ENCODE peak calls at places on chromosomes 11 and 22, in six cellular contexts. One of them, this sample, is unnamed.

GRCh38 chr11:30431127-30431814 is 108.4 kb downstream of the ARL14EP start:
- DNase-seq in stimulated activated CD8-positive, alpha-beta memory T cell treated with anti-CD3 and anti-CD28 coated beads, Interleukin-4, amount 100 ng/mL, for 4 hours: no peak
- DNase-seq in globus pallidus: no peak
- DNase-seq in activated CD4-positive, CD25-positive, alpha-beta regulatory T cell: no peak
- DNase-seq in NCI-H446: no peak
- DNase-seq in spleen: no peak
- DNase-seq in this sample: no peak

GRCh38 chr11:7600205-7600775 is 73.0 kb downstream of the CYB5R2 start:
- DNase-seq in spleen: no peak
- DNase-seq in globus pallidus: peak; percentile 85
- DNase-seq in NCI-H446: no peak
- DNase-seq in activated CD4-positive, CD25-positive, alpha-beta regulatory T cell: no peak
- DNase-seq in stimulated activated CD8-positive, alpha-beta memory T cell treated with anti-CD3 and anti-CD28 coated beads, Interleukin-4, amount 100 ng/mL, for 4 hours: no peak
- DNase-seq in this sample: peak; percentile 88

GRCh38 chr11:119315139-119316016 is 1.6 kb downstream of the MCAM start:
- DNase-seq in stimulated activated CD8-positive, alpha-beta memory T cell treated with anti-CD3 and anti-CD28 coated beads, Interleukin-4, amount 100 ng/mL, for 4 hours: peak; percentile 36
- DNase-seq in spleen: peak; percentile 87
- DNase-seq in activated CD4-positive, CD25-positive, alpha-beta regulatory T cell: peak; percentile 37
- DNase-seq in NCI-H446: no peak
- DNase-seq in globus pallidus: peak; percentile 84
- DNase-seq in this sample: peak; percentile 63

GRCh38 chr11:118051136-118051610 is 25.7 kb upstream of the TMPRSS4 start:
- DNase-seq in NCI-H446: no peak
- DNase-seq in activated CD4-positive, CD25-positive, alpha-beta regulatory T cell: no peak
- DNase-seq in stimulated activated CD8-positive, alpha-beta memory T cell treated with anti-CD3 and anti-CD28 coated beads, Interleukin-4, amount 100 ng/mL, for 4 hours: no peak
- DNase-seq in globus pallidus: no peak
- DNase-seq in spleen: no peak
- DNase-seq in this sample: no peak

GRCh38 chr11:128497057-128497957 is 90.1 kb downstream of the ETS1 start:
- DNase-seq in globus pallidus: no peak
- DNase-seq in NCI-H446: no peak
- DNase-seq in activated CD4-positive, CD25-positive, alpha-beta regulatory T cell: no peak
- DNase-seq in stimulated activated CD8-positive, alpha-beta memory T cell treated with anti-CD3 and anti-CD28 coated beads, Interleukin-4, amount 100 ng/mL, for 4 hours: no peak
- DNase-seq in spleen: no peak
- DNase-seq in this sample: peak; percentile 99

GRCh38 chr11:128667873-128668272 is 26.0 kb upstream of the FLI1 start:
- DNase-seq in stimulated activated CD8-positive, alpha-beta memory T cell treated with anti-CD3 and anti-CD28 coated beads, Interleukin-4, amount 100 ng/mL, for 4 hours: no peak
- DNase-seq in spleen: no peak
- DNase-seq in activated CD4-positive, CD25-positive, alpha-beta regulatory T cell: no peak
- DNase-seq in NCI-H446: no peak
- DNase-seq in globus pallidus: no peak
- DNase-seq in this sample: peak; percentile 47

GRCh38 chr11:2789791-2790580 is 90.2 kb upstream of the KCNQ1OT1 start:
- DNase-seq in spleen: no peak
- DNase-seq in stimulated activated CD8-positive, alpha-beta memory T cell treated with anti-CD3 and anti-CD28 coated beads, Interleukin-4, amount 100 ng/mL, for 4 hours: no peak
- DNase-seq in globus pallidus: no peak
- DNase-seq in NCI-H446: no peak
- DNase-seq in activated CD4-positive, CD25-positive, alpha-beta regulatory T cell: no peak
- DNase-seq in this sample: no peak

GRCh38 chr11:43135966-43136534 is 175.7 kb upstream of the API5 start:
- DNase-seq in stimulated activated CD8-positive, alpha-beta memory T cell treated with anti-CD3 and anti-CD28 coated beads, Interleukin-4, amount 100 ng/mL, for 4 hours: no peak
- DNase-seq in globus pallidus: no peak
- DNase-seq in NCI-H446: no peak
- DNase-seq in activated CD4-positive, CD25-positive, alpha-beta regulatory T cell: no peak
- DNase-seq in spleen: no peak
- DNase-seq in this sample: peak; percentile 46

GRCh38 chr11:105923814-105924213 is 98.2 kb downstream of the MSANTD4 start:
- DNase-seq in spleen: no peak
- DNase-seq in globus pallidus: peak; percentile 50
- DNase-seq in NCI-H446: peak; percentile 59
- DNase-seq in activated CD4-positive, CD25-positive, alpha-beta regulatory T cell: no peak
- DNase-seq in stimulated activated CD8-positive, alpha-beta memory T cell treated with anti-CD3 and anti-CD28 coated beads, Interleukin-4, amount 100 ng/mL, for 4 hours: no peak
- DNase-seq in this sample: peak; percentile 35

GRCh38 chr22:19483481-19484244 is 3.9 kb downstream of the CDC45 start:
- DNase-seq in globus pallidus: no peak
- DNase-seq in stimulated activated CD8-positive, alpha-beta memory T cell treated with anti-CD3 and anti-CD28 coated beads, Interleukin-4, amount 100 ng/mL, for 4 hours: no peak
- DNase-seq in spleen: no peak
- DNase-seq in NCI-H446: no peak
- DNase-seq in activated CD4-positive, CD25-positive, alpha-beta regulatory T cell: no peak
- DNase-seq in this sample: no peak

GRCh38 chr11:79400717-79401330 is 40.0 kb downstream of the TENM4 start:
- DNase-seq in globus pallidus: no peak
- DNase-seq in spleen: no peak
- DNase-seq in NCI-H446: no peak
- DNase-seq in stimulated activated CD8-positive, alpha-beta memory T cell treated with anti-CD3 and anti-CD28 coated beads, Interleukin-4, amount 100 ng/mL, for 4 hours: no peak
- DNase-seq in activated CD4-positive, CD25-positive, alpha-beta regulatory T cell: no peak
- DNase-seq in this sample: peak; percentile 60

GRCh38 chr22:42770941-42771647 is 50.4 kb upstream of the A4GALT start:
- DNase-seq in spleen: no peak
- DNase-seq in stimulated activated CD8-positive, alpha-beta memory T cell treated with anti-CD3 and anti-CD28 coated beads, Interleukin-4, amount 100 ng/mL, for 4 hours: no peak
- DNase-seq in activated CD4-positive, CD25-positive, alpha-beta regulatory T cell: no peak
- DNase-seq in NCI-H446: no peak
- DNase-seq in globus pallidus: no peak
- DNase-seq in this sample: no peak

GRCh38 chr22:49962751-49963646 is 2.4 kb downstream of the PIM3 start:
- DNase-seq in spleen: peak; percentile 87
- DNase-seq in NCI-H446: no peak
- DNase-seq in globus pallidus: no peak
- DNase-seq in activated CD4-positive, CD25-positive, alpha-beta regulatory T cell: no peak
- DNase-seq in stimulated activated CD8-positive, alpha-beta memory T cell treated with anti-CD3 and anti-CD28 coated beads, Interleukin-4, amount 100 ng/mL, for 4 hours: no peak
- DNase-seq in this sample: no peak

GRCh38 chr11:113001709-113002108 is 40.5 kb downstream of the NCAM1 start:
- DNase-seq in spleen: no peak
- DNase-seq in stimulated activated CD8-positive, alpha-beta memory T cell treated with anti-CD3 and anti-CD28 coated beads, Interleukin-4, amount 100 ng/mL, for 4 hours: no peak
- DNase-seq in NCI-H446: peak; percentile 82
- DNase-seq in activated CD4-positive, CD25-positive, alpha-beta regulatory T cell: no peak
- DNase-seq in globus pallidus: no peak
- DNase-seq in this sample: no peak

GRCh38 chr11:33266418-33267215 is 9.4 kb downstream of the HIPK3 start:
- DNase-seq in spleen: no peak
- DNase-seq in globus pallidus: no peak
- DNase-seq in activated CD4-positive, CD25-positive, alpha-beta regulatory T cell: no peak
- DNase-seq in stimulated activated CD8-positive, alpha-beta memory T cell treated with anti-CD3 and anti-CD28 coated beads, Interleukin-4, amount 100 ng/mL, for 4 hours: no peak
- DNase-seq in NCI-H446: no peak
- DNase-seq in this sample: peak; percentile 93

GRCh38 chr11:131914299-131914902 is 544.0 kb downstream of the NTM start:
- DNase-seq in activated CD4-positive, CD25-positive, alpha-beta regulatory T cell: no peak
- DNase-seq in NCI-H446: no peak
- DNase-seq in globus pallidus: no peak
- DNase-seq in spleen: no peak
- DNase-seq in stimulated activated CD8-positive, alpha-beta memory T cell treated with anti-CD3 and anti-CD28 coated beads, Interleukin-4, amount 100 ng/mL, for 4 hours: no peak
- DNase-seq in this sample: no peak

GRCh38 chr11:123218451-123218850 is 23.4 kb upstream of the CLMP start:
- DNase-seq in globus pallidus: no peak
- DNase-seq in activated CD4-positive, CD25-positive, alpha-beta regulatory T cell: no peak
- DNase-seq in NCI-H446: no peak
- DNase-seq in stimulated activated CD8-positive, alpha-beta memory T cell treated with anti-CD3 and anti-CD28 coated beads, Interleukin-4, amount 100 ng/mL, for 4 hours: no peak
- DNase-seq in spleen: no peak
- DNase-seq in this sample: peak; percentile 77

GRCh38 chr11:108115495-108116140 is 5.7 kb upstream of the ACAT1 start:
- DNase-seq in activated CD4-positive, CD25-positive, alpha-beta regulatory T cell: no peak
- DNase-seq in spleen: no peak
- DNase-seq in stimulated activated CD8-positive, alpha-beta memory T cell treated with anti-CD3 and anti-CD28 coated beads, Interleukin-4, amount 100 ng/mL, for 4 hours: no peak
- DNase-seq in globus pallidus: peak; percentile 86
- DNase-seq in NCI-H446: peak; percentile 97
- DNase-seq in this sample: peak; percentile 93

GRCh38 chr11:10758959-10759358 is 7.9 kb downstream of the CTR9 start:
- DNase-seq in NCI-H446: no peak
- DNase-seq in globus pallidus: no peak
- DNase-seq in stimulated activated CD8-positive, alpha-beta memory T cell treated with anti-CD3 and anti-CD28 coated beads, Interleukin-4, amount 100 ng/mL, for 4 hours: no peak
- DNase-seq in spleen: no peak
- DNase-seq in activated CD4-positive, CD25-positive, alpha-beta regulatory T cell: no peak
- DNase-seq in this sample: no peak

GRCh38 chr11:86039094-86039493 is 29.8 kb downstream of the PICALM start:
- DNase-seq in spleen: no peak
- DNase-seq in globus pallidus: no peak
- DNase-seq in activated CD4-positive, CD25-positive, alpha-beta regulatory T cell: no peak
- DNase-seq in stimulated activated CD8-positive, alpha-beta memory T cell treated with anti-CD3 and anti-CD28 coated beads, Interleukin-4, amount 100 ng/mL, for 4 hours: no peak
- DNase-seq in NCI-H446: no peak
- DNase-seq in this sample: no peak

GRCh38 chr11:113349528-113349927 is 35.1 kb downstream of the TTC12 start:
- DNase-seq in spleen: no peak
- DNase-seq in globus pallidus: no peak
- DNase-seq in NCI-H446: no peak
- DNase-seq in stimulated activated CD8-positive, alpha-beta memory T cell treated with anti-CD3 and anti-CD28 coated beads, Interleukin-4, amount 100 ng/mL, for 4 hours: no peak
- DNase-seq in activated CD4-positive, CD25-positive, alpha-beta regulatory T cell: no peak
- DNase-seq in this sample: no peak

GRCh38 chr11:128615076-128615475 is 27.7 kb upstream of the ETS1 start:
- DNase-seq in spleen: no peak
- DNase-seq in activated CD4-positive, CD25-positive, alpha-beta regulatory T cell: no peak
- DNase-seq in stimulated activated CD8-positive, alpha-beta memory T cell treated with anti-CD3 and anti-CD28 coated beads, Interleukin-4, amount 100 ng/mL, for 4 hours: no peak
- DNase-seq in globus pallidus: no peak
- DNase-seq in NCI-H446: no peak
- DNase-seq in this sample: no peak

GRCh38 chr11:111633756-111634362 is 31.6 kb downstream of the SIK2 start:
- DNase-seq in stimulated activated CD8-positive, alpha-beta memory T cell treated with anti-CD3 and anti-CD28 coated beads, Interleukin-4, amount 100 ng/mL, for 4 hours: no peak
- DNase-seq in NCI-H446: no peak
- DNase-seq in globus pallidus: no peak
- DNase-seq in spleen: no peak
- DNase-seq in activated CD4-positive, CD25-positive, alpha-beta regulatory T cell: no peak
- DNase-seq in this sample: peak; percentile 85

GRCh38 chr11:27208846-27209245 is 154.2 kb downstream of the CCDC34 start:
- DNase-seq in activated CD4-positive, CD25-positive, alpha-beta regulatory T cell: no peak
- DNase-seq in globus pallidus: no peak
- DNase-seq in spleen: no peak
- DNase-seq in NCI-H446: no peak
- DNase-seq in stimulated activated CD8-positive, alpha-beta memory T cell treated with anti-CD3 and anti-CD28 coated beads, Interleukin-4, amount 100 ng/mL, for 4 hours: no peak
- DNase-seq in this sample: peak; percentile 24

GRCh38 chr11:112227002-112227401 is 774 bp downstream of the PTS start:
- DNase-seq in globus pallidus: peak; percentile 37
- DNase-seq in NCI-H446: no peak
- DNase-seq in stimulated activated CD8-positive, alpha-beta memory T cell treated with anti-CD3 and anti-CD28 coated beads, Interleukin-4, amount 100 ng/mL, for 4 hours: no peak
- DNase-seq in spleen: no peak
- DNase-seq in activated CD4-positive, CD25-positive, alpha-beta regulatory T cell: no peak
- DNase-seq in this sample: peak; percentile 30

GRCh38 chr11:15670520-15671070 is 555.9 kb downstream of the INSC start:
- DNase-seq in activated CD4-positive, CD25-positive, alpha-beta regulatory T cell: no peak
- DNase-seq in stimulated activated CD8-positive, alpha-beta memory T cell treated with anti-CD3 and anti-CD28 coated beads, Interleukin-4, amount 100 ng/mL, for 4 hours: no peak
- DNase-seq in NCI-H446: no peak
- DNase-seq in spleen: no peak
- DNase-seq in globus pallidus: no peak
- DNase-seq in this sample: no peak

GRCh38 chr11:125807909-125808308 is 20.0 kb downstream of the PATE3 start:
- DNase-seq in activated CD4-positive, CD25-positive, alpha-beta regulatory T cell: no peak
- DNase-seq in globus pallidus: no peak
- DNase-seq in NCI-H446: peak; percentile 7
- DNase-seq in stimulated activated CD8-positive, alpha-beta memory T cell treated with anti-CD3 and anti-CD28 coated beads, Interleukin-4, amount 100 ng/mL, for 4 hours: no peak
- DNase-seq in spleen: no peak
- DNase-seq in this sample: peak; percentile 57

This sample was measured in M059J.